ENCODE peak calls at places on chromosomes 16 and 17, in seven cellular contexts. One of them, this sample, is unnamed.

GRCh38 chr17:48569676-48570324 is 8.3 kb downstream of the HOXB4 start:
- DNase-seq in progenitor cell of endocrine pancreas: no peak
- DNase-seq in left lung: no peak
- DNase-seq in choroid plexus epithelial cell: no peak
- DNase-seq in neural crest cell: no peak
- DNase-seq in GM10248: no peak
- DNase-seq in body of pancreas: no peak
- DNase-seq in this sample: no peak

GRCh38 chr17:79978545-79978852 is 57.2 kb downstream of the TBC1D16 start:
- DNase-seq in progenitor cell of endocrine pancreas: no peak
- DNase-seq in left lung: no peak
- DNase-seq in choroid plexus epithelial cell: no peak
- DNase-seq in neural crest cell: no peak
- DNase-seq in GM10248: no peak
- DNase-seq in body of pancreas: peak; percentile 9
- DNase-seq in this sample: no peak

GRCh38 chr17:61407211-61407911 is 7.7 kb downstream of the TBX2 start:
- DNase-seq in progenitor cell of endocrine pancreas: no peak
- DNase-seq in left lung: peak; percentile 29
- DNase-seq in choroid plexus epithelial cell: no peak
- DNase-seq in neural crest cell: no peak
- DNase-seq in GM10248: no peak
- DNase-seq in body of pancreas: no peak
- DNase-seq in this sample: no peak

GRCh38 chr17:79843475-79843916 is 4.3 kb upstream of the CBX4 start:
- DNase-seq in progenitor cell of endocrine pancreas: no peak
- DNase-seq in left lung: no peak
- DNase-seq in choroid plexus epithelial cell: no peak
- DNase-seq in neural crest cell: no peak
- DNase-seq in GM10248: no peak
- DNase-seq in body of pancreas: peak; percentile 40
- DNase-seq in this sample: peak; percentile 45

GRCh38 chr17:68580236-68580903 is 20.8 kb downstream of the FAM20A start:
- DNase-seq in progenitor cell of endocrine pancreas: no peak
- DNase-seq in left lung: peak; percentile 83
- DNase-seq in choroid plexus epithelial cell: peak; percentile 61
- DNase-seq in neural crest cell: no peak
- DNase-seq in GM10248: no peak
- DNase-seq in body of pancreas: no peak
- DNase-seq in this sample: no peak

GRCh38 chr17:41802961-41803682 is 8.6 kb downstream of the P3H4 start:
- DNase-seq in progenitor cell of endocrine pancreas: no peak
- DNase-seq in left lung: no peak
- DNase-seq in choroid plexus epithelial cell: no peak
- DNase-seq in neural crest cell: no peak
- DNase-seq in GM10248: no peak
- DNase-seq in body of pancreas: no peak
- DNase-seq in this sample: no peak

GRCh38 chr17:31560836-31561235 is 169.4 kb downstream of the RAB11FIP4 start:
- DNase-seq in progenitor cell of endocrine pancreas: no peak
- DNase-seq in left lung: no peak
- DNase-seq in choroid plexus epithelial cell: no peak
- DNase-seq in neural crest cell: no peak
- DNase-seq in GM10248: no peak
- DNase-seq in body of pancreas: no peak
- DNase-seq in this sample: no peak

GRCh38 chr16:83402160-83402794 is 405.5 kb upstream of the HSBP1 start:
- DNase-seq in progenitor cell of endocrine pancreas: no peak
- DNase-seq in left lung: no peak
- DNase-seq in choroid plexus epithelial cell: no peak
- DNase-seq in neural crest cell: no peak
- DNase-seq in GM10248: no peak
- DNase-seq in body of pancreas: no peak
- DNase-seq in this sample: peak; percentile 3

GRCh38 chr16:56477096-56477878 is 25.9 kb downstream of the OGFOD1 start:
- DNase-seq in progenitor cell of endocrine pancreas: no peak
- DNase-seq in left lung: no peak
- DNase-seq in choroid plexus epithelial cell: peak; percentile 96
- DNase-seq in neural crest cell: no peak
- DNase-seq in GM10248: no peak
- DNase-seq in body of pancreas: no peak
- DNase-seq in this sample: peak; percentile 30

GRCh38 chr16:4309102-4309832 is 6.6 kb upstream of the GLIS2 start:
- DNase-seq in progenitor cell of endocrine pancreas: no peak
- DNase-seq in left lung: no peak
- DNase-seq in choroid plexus epithelial cell: no peak
- DNase-seq in neural crest cell: no peak
- DNase-seq in GM10248: no peak
- DNase-seq in body of pancreas: peak; percentile 88
- DNase-seq in this sample: no peak

GRCh38 chr17:11264183-11264871 is 23.3 kb downstream of the SHISA6 start:
- DNase-seq in progenitor cell of endocrine pancreas: no peak
- DNase-seq in left lung: no peak
- DNase-seq in choroid plexus epithelial cell: no peak
- DNase-seq in neural crest cell: no peak
- DNase-seq in GM10248: no peak
- DNase-seq in body of pancreas: no peak
- DNase-seq in this sample: no peak
- TF ChIP-seq CTCF in progenitor cell of endocrine pancreas: peak; percentile 38
- TF ChIP-seq CTCF in left lung: peak; percentile 14
- TF ChIP-seq CTCF in choroid plexus epithelial cell: no peak
- TF ChIP-seq CTCF in neural crest cell: peak; percentile 57
- TF ChIP-seq CTCF in GM10248: peak; percentile 6
- TF ChIP-seq CTCF in body of pancreas: peak; percentile 16
- TF ChIP-seq CTCF in this sample: peak; percentile 52

GRCh38 chr17:76528528-76529223 is 8.8 kb downstream of the CYGB start:
- DNase-seq in progenitor cell of endocrine pancreas: no peak
- DNase-seq in left lung: no peak
- DNase-seq in choroid plexus epithelial cell: peak; percentile 44
- DNase-seq in neural crest cell: no peak
- DNase-seq in GM10248: no peak
- DNase-seq in body of pancreas: no peak
- DNase-seq in this sample: no peak

GRCh38 chr17:76528156-76528527 is 9.4 kb downstream of the CYGB start:
- DNase-seq in progenitor cell of endocrine pancreas: no peak
- DNase-seq in left lung: no peak
- DNase-seq in choroid plexus epithelial cell: no peak
- DNase-seq in neural crest cell: no peak
- DNase-seq in GM10248: no peak
- DNase-seq in body of pancreas: no peak
- DNase-seq in this sample: no peak

GRCh38 chr17:76530489-76530814 is 7.1 kb downstream of the CYGB start:
- DNase-seq in progenitor cell of endocrine pancreas: no peak
- DNase-seq in left lung: no peak
- DNase-seq in choroid plexus epithelial cell: no peak
- DNase-seq in neural crest cell: no peak
- DNase-seq in GM10248: no peak
- DNase-seq in body of pancreas: no peak
- DNase-seq in this sample: no peak

GRCh38 chr17:76529643-76530488 is 7.6 kb downstream of the CYGB start:
- DNase-seq in progenitor cell of endocrine pancreas: no peak
- DNase-seq in left lung: peak; percentile 80
- DNase-seq in choroid plexus epithelial cell: peak; percentile 77
- DNase-seq in neural crest cell: no peak
- DNase-seq in GM10248: no peak
- DNase-seq in body of pancreas: peak; percentile 59
- DNase-seq in this sample: no peak

DNA sequence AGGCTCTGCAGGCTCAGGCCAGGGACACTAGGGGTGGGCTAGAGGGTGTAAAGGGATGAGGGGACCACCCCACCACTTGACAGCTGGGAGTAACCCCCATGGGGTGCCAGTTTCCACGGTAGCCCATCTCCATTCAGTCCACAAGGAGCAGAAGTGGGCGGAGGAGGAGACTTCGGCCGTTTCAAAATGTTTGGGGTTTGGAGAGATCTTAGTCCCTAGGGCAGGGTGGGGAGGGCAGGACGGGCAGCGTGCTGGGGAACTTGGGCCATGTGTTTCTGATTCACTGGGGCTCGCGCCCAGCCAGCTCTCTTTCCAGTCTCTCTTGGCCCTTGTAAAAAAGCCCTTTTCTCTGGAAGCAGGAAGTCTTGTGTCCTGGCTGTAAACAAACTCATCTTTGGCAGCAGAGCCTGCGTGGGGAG is 8.3 kb downstream of the CYGB start:
- DNase-seq in progenitor cell of endocrine pancreas: no peak
- DNase-seq in left lung: peak; percentile 83
- DNase-seq in choroid plexus epithelial cell: peak; percentile 78
- DNase-seq in neural crest cell: no peak
- DNase-seq in GM10248: no peak
- DNase-seq in body of pancreas: peak; percentile 49
- DNase-seq in this sample: no peak
- TF ChIP-seq CTCF in progenitor cell of endocrine pancreas: no peak
- TF ChIP-seq CTCF in left lung: no peak
- TF ChIP-seq CTCF in choroid plexus epithelial cell: peak; percentile 3
- TF ChIP-seq CTCF in neural crest cell: no peak
- TF ChIP-seq CTCF in GM10248: no peak
- TF ChIP-seq CTCF in body of pancreas: no peak
- TF ChIP-seq CTCF in this sample: no peak

GRCh38 chr16:21101631-21102420 is 48.8 kb downstream of the DNAH3 start:
- DNase-seq in progenitor cell of endocrine pancreas: no peak
- DNase-seq in left lung: no peak
- DNase-seq in choroid plexus epithelial cell: peak; percentile 49
- DNase-seq in neural crest cell: no peak
- DNase-seq in GM10248: no peak
- DNase-seq in body of pancreas: peak; percentile 23
- DNase-seq in this sample: peak; percentile 29
- TF ChIP-seq CTCF in progenitor cell of endocrine pancreas: peak; percentile 57
- TF ChIP-seq CTCF in left lung: no peak
- TF ChIP-seq CTCF in choroid plexus epithelial cell: peak; percentile 66
- TF ChIP-seq CTCF in neural crest cell: peak; percentile 46
- TF ChIP-seq CTCF in GM10248: peak; percentile 40
- TF ChIP-seq CTCF in body of pancreas: peak; percentile 15
- TF ChIP-seq CTCF in this sample: peak; percentile 28

GRCh38 chr16:28098171-28098958 is 34.9 kb upstream of the GSG1L start:
- DNase-seq in progenitor cell of endocrine pancreas: no peak
- DNase-seq in left lung: peak; percentile 2
- DNase-seq in choroid plexus epithelial cell: no peak
- DNase-seq in neural crest cell: no peak
- DNase-seq in GM10248: no peak
- DNase-seq in body of pancreas: no peak
- DNase-seq in this sample: no peak
- TF ChIP-seq CTCF in progenitor cell of endocrine pancreas: no peak
- TF ChIP-seq CTCF in left lung: no peak
- TF ChIP-seq CTCF in choroid plexus epithelial cell: no peak
- TF ChIP-seq CTCF in neural crest cell: no peak
- TF ChIP-seq CTCF in GM10248: no peak
- TF ChIP-seq CTCF in body of pancreas: no peak
- TF ChIP-seq CTCF in this sample: no peak

DNA sequence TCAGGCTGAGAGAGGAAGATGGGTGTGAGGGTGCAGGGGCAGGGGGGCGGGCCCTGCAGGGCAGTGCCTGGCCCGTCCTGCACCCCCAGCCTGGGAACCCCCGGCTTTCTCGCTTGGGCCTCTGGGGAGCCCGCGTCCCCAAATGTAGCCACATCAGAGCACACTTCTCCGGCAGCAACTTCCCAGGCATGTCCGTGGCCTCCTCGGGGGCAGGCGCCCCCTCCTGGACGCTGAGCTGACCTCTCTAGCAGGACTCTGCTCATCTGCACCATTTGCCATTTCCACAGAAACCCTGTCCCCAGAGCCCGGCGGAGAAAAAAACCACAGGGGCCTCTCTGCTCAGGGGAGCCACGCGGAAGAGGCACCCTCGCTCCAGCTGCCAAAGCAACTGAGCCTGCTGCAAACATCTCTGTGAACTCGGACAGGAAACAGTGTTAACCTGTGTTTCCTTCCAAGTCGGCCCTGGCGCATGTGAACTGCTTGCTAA is 63.4 kb downstream of the KLHDC4 start:
- DNase-seq in progenitor cell of endocrine pancreas: no peak
- DNase-seq in left lung: no peak
- DNase-seq in choroid plexus epithelial cell: peak; percentile 63
- DNase-seq in neural crest cell: peak; percentile 31
- DNase-seq in GM10248: peak; percentile 85
- DNase-seq in body of pancreas: peak; percentile 31
- DNase-seq in this sample: peak; percentile 70
- TF ChIP-seq CTCF in progenitor cell of endocrine pancreas: peak; percentile 63
- TF ChIP-seq CTCF in left lung: peak; percentile 20
- TF ChIP-seq CTCF in choroid plexus epithelial cell: peak; percentile 80
- TF ChIP-seq CTCF in neural crest cell: peak; percentile 60
- TF ChIP-seq CTCF in GM10248: peak; percentile 81
- TF ChIP-seq CTCF in body of pancreas: peak; percentile 5
- TF ChIP-seq CTCF in this sample: peak; percentile 35

DNA sequence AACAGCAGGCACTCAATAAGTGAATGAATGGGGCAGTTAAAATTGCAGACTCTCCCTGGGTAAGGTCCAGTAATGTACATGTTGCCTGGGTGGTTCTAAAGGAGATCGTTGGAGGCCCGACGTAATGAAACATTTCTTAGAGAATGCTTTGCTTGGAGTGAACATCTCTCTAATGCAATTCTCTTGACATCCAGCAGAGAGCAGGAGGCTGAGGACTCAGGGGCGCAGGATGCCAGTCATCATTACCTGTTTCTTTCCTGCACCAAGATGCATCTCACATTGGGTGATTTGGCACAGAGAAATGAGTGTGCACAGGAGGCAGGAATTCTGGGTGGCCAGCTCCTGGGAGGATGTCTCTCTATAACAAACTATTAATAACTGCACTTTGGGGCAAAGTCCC is 130.3 kb upstream of the RBBP6 start:
- DNase-seq in progenitor cell of endocrine pancreas: no peak
- DNase-seq in left lung: no peak
- DNase-seq in choroid plexus epithelial cell: no peak
- DNase-seq in neural crest cell: no peak
- DNase-seq in GM10248: peak; percentile 21
- DNase-seq in body of pancreas: no peak
- DNase-seq in this sample: no peak
- TF ChIP-seq CTCF in progenitor cell of endocrine pancreas: peak; percentile 38
- TF ChIP-seq CTCF in left lung: no peak
- TF ChIP-seq CTCF in choroid plexus epithelial cell: no peak
- TF ChIP-seq CTCF in neural crest cell: peak; percentile 19
- TF ChIP-seq CTCF in GM10248: no peak
- TF ChIP-seq CTCF in body of pancreas: no peak
- TF ChIP-seq CTCF in this sample: no peak

GRCh38 chr17:57971572-57971971 is 16.4 kb upstream of the CUEDC1 start:
- DNase-seq in progenitor cell of endocrine pancreas: no peak
- DNase-seq in left lung: no peak
- DNase-seq in choroid plexus epithelial cell: no peak
- DNase-seq in neural crest cell: no peak
- DNase-seq in GM10248: no peak
- DNase-seq in body of pancreas: no peak
- DNase-seq in this sample: no peak
- TF ChIP-seq CTCF in progenitor cell of endocrine pancreas: no peak
- TF ChIP-seq CTCF in left lung: no peak
- TF ChIP-seq CTCF in choroid plexus epithelial cell: no peak
- TF ChIP-seq CTCF in neural crest cell: no peak
- TF ChIP-seq CTCF in GM10248: no peak
- TF ChIP-seq CTCF in body of pancreas: no peak
- TF ChIP-seq CTCF in this sample: no peak

GRCh38 chr16:53290520-53290919 is 143.8 kb upstream of the RBL2 start:
- DNase-seq in progenitor cell of endocrine pancreas: no peak
- DNase-seq in left lung: no peak
- DNase-seq in choroid plexus epithelial cell: no peak
- DNase-seq in neural crest cell: no peak
- DNase-seq in GM10248: no peak
- DNase-seq in body of pancreas: no peak
- DNase-seq in this sample: no peak

GRCh38 chr16:53291757-53292392 is 142.4 kb upstream of the RBL2 start:
- DNase-seq in progenitor cell of endocrine pancreas: no peak
- DNase-seq in left lung: no peak
- DNase-seq in choroid plexus epithelial cell: peak; percentile 17
- DNase-seq in neural crest cell: no peak
- DNase-seq in GM10248: no peak
- DNase-seq in body of pancreas: no peak
- DNase-seq in this sample: no peak
- TF ChIP-seq CTCF in progenitor cell of endocrine pancreas: no peak
- TF ChIP-seq CTCF in left lung: no peak
- TF ChIP-seq CTCF in choroid plexus epithelial cell: no peak
- TF ChIP-seq CTCF in neural crest cell: no peak
- TF ChIP-seq CTCF in GM10248: no peak
- TF ChIP-seq CTCF in body of pancreas: no peak
- TF ChIP-seq CTCF in this sample: no peak

This sample was measured in activated CD8-positive, alpha-beta T cell treated with anti-CD3 and anti-CD28 coated beads for 36 hours.